ENCODE peak calls at places on chromosomes 5 and 9, in five cellular contexts. X is IMR-90, V is H1, Q is H9, U is mesenchymal stem cell. T is an unnamed sample.

GRCh38 chr5:139799359-139799758 is 3.8 kb downstream of the PSD2 start:
- DNase-seq in X (no peak), V (no peak), Q (no peak), U (no peak), T (no peak)

GRCh38 chr5:147626494-147626893 is 116.6 kb upstream of the DPYSL3 start:
- DNase-seq in X (no peak), V (no peak), Q (no peak), U (no peak), T (no peak)

GRCh38 chr9:18142964-18143363 is 331.0 kb upstream of the ADAMTSL1 start:
- DNase-seq in X (no peak), V (no peak), Q (no peak), U (no peak), T (no peak)

GRCh38 chr5:102511666-102512065 is 12.9 kb upstream of the SLCO6A1 start:
- DNase-seq in X (no peak), V (no peak), Q (no peak), U (peak; percentile 26), T (no peak)

GRCh38 chr5:73186976-73187375 is 14.0 kb downstream of the TMEM174 start:
- DNase-seq in X (peak; percentile 54), V (no peak), Q (no peak), U (no peak), T (no peak)

GRCh38 chr5:9269024-9269423 is 276.9 kb downstream of the SEMA5A start:
- DNase-seq in X (no peak), V (no peak), Q (no peak), U (no peak), T (no peak)

GRCh38 chr5:128144491-128144890 is 60.9 kb downstream of the SLC12A2 start:
- DNase-seq in X (peak; percentile 70), V (no peak), Q (no peak), U (peak; percentile 50), T (no peak)

GRCh38 chr9:125842215-125842614 is 95.0 kb downstream of the PBX3 start:
- DNase-seq in X (no peak), V (no peak), Q (no peak), U (no peak), T (no peak)

GRCh38 chr5:61746836-61747575 is 414.9 kb downstream of the ZSWIM6 start:
- DNase-seq in X (no peak), V (no peak), Q (no peak), U (no peak), T (no peak)

GRCh38 chr9:112605963-112606699 is 111.8 kb downstream of the INIP start:
- DNase-seq in X (no peak), V (no peak), Q (no peak), U (no peak), T (no peak)

GRCh38 chr9:70491798-70492736 is 77.6 kb upstream of the KLF9 start:
- DNase-seq in X (no peak), V (no peak), Q (no peak), U (no peak), T (no peak)

GRCh38 chr9:2128611-2129010 is 113.5 kb downstream of the SMARCA2 start:
- DNase-seq in X (no peak), V (no peak), Q (no peak), U (no peak), T (no peak)

GRCh38 chr5:176748967-176749935 is 61.1 kb upstream of the UNC5A start:
- DNase-seq in X (no peak), V (no peak), Q (no peak), U (no peak), T (no peak)

GRCh38 chr9:132584616-132585560 is 2.5 kb downstream of the BARHL1 start:
- DNase-seq in X (peak; percentile 33), V (no peak), Q (no peak), U (peak; percentile 49), T (no peak)

GRCh38 chr9:132935021-132935420 is 9.4 kb downstream of the TSC1 start:
- DNase-seq in X (no peak), V (no peak), Q (no peak), U (no peak), T (no peak)

GRCh38 chr9:107190031-107190935 is 92.8 kb upstream of the RAD23B start:
- DNase-seq in X (peak; percentile 80), V (no peak), Q (no peak), U (peak; percentile 48), T (no peak)

GRCh38 chr9:137168575-137168906 is 1.3 kb downstream of the LRRC26 start:
- DNase-seq in X (no peak), V (no peak), Q (no peak), U (no peak), T (no peak)

GRCh38 chr9:88197016-88197415 is 58.7 kb upstream of the SPATA31C2 start:
- DNase-seq in X (peak; percentile 75), V (no peak), Q (no peak), U (peak; percentile 82), T (no peak)

GRCh38 chr9:136805207-136805740 is 2.5 kb upstream of the RABL6 start:
- DNase-seq in X (no peak), V (no peak), Q (no peak), U (no peak), T (no peak)

GRCh38 chr5:138033275-138033808 is 463 bp upstream of the FAM13B start:
- DNase-seq in X (no peak), V (peak; percentile 29), Q (no peak), U (peak; percentile 29), T (no peak)

GRCh38 chr5:141742866-141743651 is 61.0 kb upstream of the ARAP3 start:
- DNase-seq in X (peak; percentile 23), V (no peak), Q (peak; percentile 79), U (peak; percentile 43), T (peak; percentile 79)

GRCh38 chr5:156414381-156414780 is 87.4 kb downstream of the SGCD start:
- DNase-seq in X (peak; percentile 28), V (no peak), Q (no peak), U (peak; percentile 26), T (no peak)

GRCh38 chr5:158287643-158288228 is 428.8 kb upstream of the CLINT1 start:
- DNase-seq in X (peak; percentile 72), V (no peak), Q (no peak), U (peak; percentile 67), T (no peak)

GRCh38 chr9:88438819-88439218 is 50.6 kb downstream of the SPIN1 start:
- DNase-seq in X (no peak), V (no peak), Q (no peak), U (no peak), T (no peak)

GRCh38 chr9:17116400-17116837 is 18.4 kb upstream of the CNTLN start:
- DNase-seq in X (peak; percentile 54), V (no peak), Q (no peak), U (peak; percentile 59), T (peak; percentile 6)

GRCh38 chr5:157267766-157268480 is 2.0 kb downstream of the CYFIP2 start:
- DNase-seq in X (no peak), V (no peak), Q (no peak), U (no peak), T (no peak)

GRCh38 chr5:109936091-109936490 is 246.4 kb downstream of the MAN2A1 start:
- DNase-seq in X (no peak), V (no peak), Q (no peak), U (peak; percentile 43), T (no peak)

DNA sequence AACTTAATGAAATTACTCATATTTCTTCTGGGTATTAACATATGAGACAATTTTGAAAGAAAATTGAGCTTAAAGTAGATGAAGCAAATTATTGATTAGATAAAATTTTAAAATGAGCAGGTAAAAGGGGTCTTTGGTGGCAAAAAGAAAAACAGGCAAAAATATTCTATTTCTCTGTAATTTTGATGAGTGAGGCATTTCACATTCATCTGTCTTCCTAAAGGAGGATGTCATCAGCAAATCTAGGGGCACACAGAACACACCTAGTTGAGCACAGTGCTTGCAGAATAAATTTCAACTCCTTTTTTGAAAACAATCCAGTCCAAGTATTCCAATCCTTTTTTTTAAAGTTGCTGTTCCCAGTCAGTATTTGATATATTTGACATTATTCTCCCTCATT is 16.2 kb downstream of the ZNF189 start:
- DNase-seq in X (no peak), V (no peak), Q (no peak), U (no peak), T (no peak)
- H3K9me3 ChIP-seq in X (peaks cover 30% of the 10 kb centered on the region), V (peaks cover 16% of the 10 kb centered on the region), Q (peaks cover 10% of the 10 kb centered on the region), U (peaks cover 48% of the 10 kb centered on the region), T (peaks cover 21% of the 10 kb centered on the region)

GRCh38 chr5:173243808-173244305 is 8.9 kb upstream of the NKX2-5 start:
- DNase-seq in X (no peak), V (no peak), Q (peak; percentile 50), U (peak; percentile 51), T (no peak)
- H3K23ac ChIP-seq in X (peak overlapping the region; percentile 36), V (no peak overlapping the region), Q (no peak overlapping the region), U (no peak overlapping the region), T (peak overlapping the region; percentile 75)

GRCh38 chr5:179054036-179054785 is 6.0 kb upstream of the ZNF354C start:
- DNase-seq in X (no peak), V (no peak), Q (no peak), U (no peak), T (no peak)
- H3K9me3 ChIP-seq in X (peaks cover 6% of the 10 kb centered on the region), V (peaks cover 52% of the 10 kb centered on the region), Q (peaks cover 31% of the 10 kb centered on the region), U (peaks cover 36% of the 10 kb centered on the region), T (peaks cover 8% of the 10 kb centered on the region)

GRCh38 chr9:99221266-99221622 is 498 bp downstream of the ALG2 start:
- DNase-seq in X (no peak), V (no peak), Q (no peak), U (no peak), T (no peak)
- H3K23ac ChIP-seq in X (peak overlapping the region; percentile 97), V (no peak overlapping the region), Q (no peak overlapping the region), U (peak overlapping the region; percentile 72), T (peak overlapping the region; percentile 98)

GRCh38 chr5:345404-346195 is 24.1 kb downstream of the AHRR start:
- DNase-seq in X (no peak), V (no peak), Q (peak; percentile 49), U (no peak), T (no peak)

GRCh38 chr5:350355-350754 is 28.8 kb downstream of the AHRR start:
- DNase-seq in X (no peak), V (no peak), Q (peak; percentile 79), U (no peak), T (no peak)

GRCh38 chr5:348726-349125 is 27.2 kb downstream of the AHRR start:
- DNase-seq in X (no peak), V (no peak), Q (no peak), U (no peak), T (no peak)

GRCh38 chr5:346229-346935 is 24.9 kb downstream of the AHRR start:
- DNase-seq in X (no peak), V (no peak), Q (no peak), U (no peak), T (no peak)

GRCh38 chr5:347712-348284 is 26.3 kb downstream of the AHRR start:
- DNase-seq in X (no peak), V (no peak), Q (no peak), U (no peak), T (no peak)
- H3K9me3 ChIP-seq in X (no peaks in the 10 kb centered on the region), V (no peaks in the 10 kb centered on the region), Q (no peaks in the 10 kb centered on the region), U (no peaks in the 10 kb centered on the region), T (peaks cover 6% of the 10 kb centered on the region)